ENCODE peak calls at places on chromosomes 1 and 21, in eight cellular contexts. One of them, this sample, is unnamed.

GRCh38 chr1:161502181-161502580 is 3.1 kb upstream of the FCGR2A start:
- DNase-seq in effector CD4-positive, alpha-beta T cell: no peak
- DNase-seq in body of pancreas: no peak
- DNase-seq in neural crest cell: no peak
- DNase-seq in EL: no peak
- DNase-seq in AG09309: no peak
- DNase-seq in RPMI7951: no peak
- DNase-seq in T-helper 1 cell: no peak
- DNase-seq in this sample: no peak

GRCh38 chr21:41786521-41786987 is 19.7 kb upstream of the RIPK4 start:
- DNase-seq in effector CD4-positive, alpha-beta T cell: no peak
- DNase-seq in body of pancreas: peak
- DNase-seq in neural crest cell: no peak
- DNase-seq in EL: peak
- DNase-seq in AG09309: peak
- DNase-seq in RPMI7951: peak
- DNase-seq in T-helper 1 cell: no peak
- DNase-seq in this sample: peak

GRCh38 chr1:17601643-17602382 is 62.3 kb downstream of the ARHGEF10L start:
- DNase-seq in effector CD4-positive, alpha-beta T cell: no peak
- DNase-seq in body of pancreas: no peak
- DNase-seq in neural crest cell: no peak
- DNase-seq in EL: no peak
- DNase-seq in AG09309: no peak
- DNase-seq in RPMI7951: no peak
- DNase-seq in T-helper 1 cell: no peak
- DNase-seq in this sample: no peak

GRCh38 chr21:26148071-26148470 is 22.5 kb downstream of the APP start:
- DNase-seq in effector CD4-positive, alpha-beta T cell: no peak
- DNase-seq in body of pancreas: no peak
- DNase-seq in neural crest cell: no peak
- DNase-seq in EL: peak
- DNase-seq in AG09309: no peak
- DNase-seq in RPMI7951: no peak
- DNase-seq in T-helper 1 cell: no peak
- DNase-seq in this sample: no peak

GRCh38 chr1:60571811-60572210 is 498.2 kb upstream of the C1orf87 start:
- DNase-seq in effector CD4-positive, alpha-beta T cell: no peak
- DNase-seq in body of pancreas: no peak
- DNase-seq in neural crest cell: no peak
- DNase-seq in EL: peak
- DNase-seq in AG09309: no peak
- DNase-seq in RPMI7951: no peak
- DNase-seq in T-helper 1 cell: no peak
- DNase-seq in this sample: no peak

GRCh38 chr1:205013683-205014367 is 29.2 kb upstream of the CNTN2 start:
- DNase-seq in effector CD4-positive, alpha-beta T cell: no peak
- DNase-seq in body of pancreas: peak
- DNase-seq in neural crest cell: no peak
- DNase-seq in EL: peak
- DNase-seq in AG09309: no peak
- DNase-seq in RPMI7951: no peak
- DNase-seq in T-helper 1 cell: no peak
- DNase-seq in this sample: no peak

GRCh38 chr1:65213271-65213905 is 65.4 kb downstream of the AK4 start:
- DNase-seq in effector CD4-positive, alpha-beta T cell: no peak
- DNase-seq in body of pancreas: no peak
- DNase-seq in neural crest cell: no peak
- DNase-seq in EL: no peak
- DNase-seq in AG09309: no peak
- DNase-seq in RPMI7951: no peak
- DNase-seq in T-helper 1 cell: no peak
- DNase-seq in this sample: no peak

GRCh38 chr1:3022511-3022973 is 1.3 kb downstream of the ACTRT2 start:
- DNase-seq in effector CD4-positive, alpha-beta T cell: no peak
- DNase-seq in body of pancreas: peak
- DNase-seq in neural crest cell: no peak
- DNase-seq in EL: no peak
- DNase-seq in AG09309: no peak
- DNase-seq in RPMI7951: no peak
- DNase-seq in T-helper 1 cell: no peak
- DNase-seq in this sample: no peak

GRCh38 chr1:117341123-117341522 is 26.1 kb upstream of the MAN1A2 start:
- DNase-seq in effector CD4-positive, alpha-beta T cell: no peak
- DNase-seq in body of pancreas: no peak
- DNase-seq in neural crest cell: no peak
- DNase-seq in EL: no peak
- DNase-seq in AG09309: no peak
- DNase-seq in RPMI7951: peak
- DNase-seq in T-helper 1 cell: no peak
- DNase-seq in this sample: no peak

GRCh38 chr1:42935971-42936308 is 22.7 kb downstream of the SLC2A1 start:
- DNase-seq in effector CD4-positive, alpha-beta T cell: no peak
- DNase-seq in body of pancreas: no peak
- DNase-seq in neural crest cell: no peak
- DNase-seq in EL: no peak
- DNase-seq in AG09309: no peak
- DNase-seq in RPMI7951: no peak
- DNase-seq in T-helper 1 cell: no peak
- DNase-seq in this sample: no peak

GRCh38 chr1:207970329-207971038 is 59.6 kb upstream of the CD34 start:
- DNase-seq in effector CD4-positive, alpha-beta T cell: no peak
- DNase-seq in body of pancreas: no peak
- DNase-seq in neural crest cell: no peak
- DNase-seq in EL: no peak
- DNase-seq in AG09309: no peak
- DNase-seq in RPMI7951: no peak
- DNase-seq in T-helper 1 cell: no peak
- DNase-seq in this sample: no peak

GRCh38 chr1:94974224-94974623 is 47.3 kb upstream of the CNN3 start:
- DNase-seq in effector CD4-positive, alpha-beta T cell: no peak
- DNase-seq in body of pancreas: no peak
- DNase-seq in neural crest cell: no peak
- DNase-seq in EL: peak
- DNase-seq in AG09309: peak
- DNase-seq in RPMI7951: peak
- DNase-seq in T-helper 1 cell: no peak
- DNase-seq in this sample: no peak

GRCh38 chr1:227257964-227258363 is 60.3 kb downstream of the CDC42BPA start:
- DNase-seq in effector CD4-positive, alpha-beta T cell: no peak
- DNase-seq in body of pancreas: no peak
- DNase-seq in neural crest cell: no peak
- DNase-seq in EL: no peak
- DNase-seq in AG09309: no peak
- DNase-seq in RPMI7951: no peak
- DNase-seq in T-helper 1 cell: no peak
- DNase-seq in this sample: no peak

GRCh38 chr1:52502789-52503188 is 50.1 kb downstream of the TUT4 start:
- DNase-seq in effector CD4-positive, alpha-beta T cell: no peak
- DNase-seq in body of pancreas: peak
- DNase-seq in neural crest cell: no peak
- DNase-seq in EL: no peak
- DNase-seq in AG09309: no peak
- DNase-seq in RPMI7951: no peak
- DNase-seq in T-helper 1 cell: no peak
- DNase-seq in this sample: no peak

GRCh38 chr1:99407018-99407417 is 142.7 kb downstream of the PLPPR4 start:
- DNase-seq in effector CD4-positive, alpha-beta T cell: no peak
- DNase-seq in body of pancreas: no peak
- DNase-seq in neural crest cell: no peak
- DNase-seq in EL: peak
- DNase-seq in AG09309: no peak
- DNase-seq in RPMI7951: peak
- DNase-seq in T-helper 1 cell: no peak
- DNase-seq in this sample: no peak

This sample was measured in keratinocyte.